ENCODE peak calls at places on chromosomes 13 and 19, in four cellular contexts. O is ovary, X is HepG2, Y is tibial nerve. Z is an unnamed sample.

GRCh38 chr19:5340637-5341447 is at the start of gene PTPRS:
- DNase-seq in X (peak; percentile 61), Y (peak; percentile 38), O (peak; percentile 80), Z (peak; percentile 79)

GRCh38 chr13:48901786-48902185 is 73.9 kb upstream of the FNDC3A start:
- DNase-seq in Y (no peak), O (no peak), X (no peak), Z (no peak)

GRCh38 chr19:58563034-58563573 is 4.7 kb upstream of the UBE2M start:
- DNase-seq in X (no peak), O (no peak), Y (no peak), Z (peak; percentile 76)

GRCh38 chr19:16180611-16181010 is 4.6 kb upstream of the FAM32A start:
- DNase-seq in Y (no peak), O (no peak), X (no peak), Z (no peak)

GRCh38 chr13:47256618-47257017 is 359.8 kb upstream of the HTR2A start:
- DNase-seq in Y (no peak), O (no peak), X (no peak), Z (no peak)

GRCh38 chr19:54017266-54017665 is 25.8 kb downstream of the CACNG6 start:
- DNase-seq in X (no peak), Y (no peak), O (no peak), Z (no peak)

GRCh38 chr13:95822303-95822702 is 145.4 kb downstream of the DNAJC3 start:
- DNase-seq in X (no peak), Y (no peak), O (no peak), Z (no peak)

GRCh38 chr19:18393836-18394235 is 3.6 kb downstream of the LRRC25 start:
- DNase-seq in O (no peak), X (no peak), Y (no peak), Z (no peak)

GRCh38 chr13:24287748-24288287 is 21.6 kb upstream of the C1QTNF9 start:
- DNase-seq in Y (no peak), X (no peak), O (peak; percentile 8), Z (no peak)

GRCh38 chr13:42807236-42807635 is 25.9 kb downstream of the FAM216B start:
- DNase-seq in O (no peak), Y (no peak), X (no peak), Z (no peak)

GRCh38 chr19:49333426-49334288 is 1.5 kb upstream of the CD37 start:
- DNase-seq in X (no peak), Y (no peak), O (peak; percentile 15), Z (peak; percentile 70)

GRCh38 chr19:12995596-12996541 is 594 bp downstream of the NFIX start:
- DNase-seq in X (no peak), Y (peak; percentile 24), O (peak; percentile 59), Z (peak; percentile 76)

GRCh38 chr13:111883571-111884343 is 183.2 kb upstream of the SOX1 start:
- DNase-seq in O (no peak), X (no peak), Y (no peak), Z (no peak)

GRCh38 chr13:98843482-98843877 is 91.0 kb upstream of the SLC15A1 start:
- DNase-seq in Y (no peak), O (no peak), X (no peak), Z (no peak)

GRCh38 chr19:28313633-28314032 is 899.3 kb downstream of the UQCRFS1 start:
- DNase-seq in X (no peak), Y (peak; percentile 8), O (no peak), Z (no peak)

GRCh38 chr13:54449922-54450321 is 1421.3 kb downstream of the OLFM4 start:
- DNase-seq in Y (no peak), X (no peak), O (no peak), Z (no peak)

GRCh38 chr13:36814465-36814864 is 4.6 kb upstream of the RFXAP start:
- DNase-seq in X (no peak), O (no peak), Y (peak; percentile 8), Z (no peak)

GRCh38 chr13:92122454-92122853 is 724.0 kb downstream of the GPC5 start:
- DNase-seq in Y (no peak), O (no peak), X (no peak), Z (no peak)

GRCh38 chr19:13366529-13367143 is 139.6 kb downstream of the CACNA1A start:
- DNase-seq in Y (no peak), O (no peak), X (no peak), Z (no peak)

GRCh38 chr13:110506859-110507566 is 54.5 kb downstream of the RAB20 start:
- DNase-seq in O (peak; percentile 54), X (no peak), Y (peak; percentile 30), Z (no peak)

GRCh38 chr19:4455742-4456565 is 1.6 kb downstream of the UBXN6 start:
- DNase-seq in Y (peak; percentile 47), O (peak; percentile 93), X (peak; percentile 25), Z (no peak)

GRCh38 chr13:108859202-108860012 is 230.0 kb downstream of the MYO16 start:
- DNase-seq in O (no peak), X (no peak), Y (no peak), Z (no peak)

GRCh38 chr13:38900188-38900587 is 90.4 kb downstream of the STOML3 start:
- DNase-seq in O (no peak), X (no peak), Y (no peak), Z (no peak)

GRCh38 chr13:97261254-97262015 is 39.3 kb downstream of the MBNL2 start:
- DNase-seq in O (no peak), Y (no peak), X (no peak), Z (no peak)

GRCh38 chr13:75299913-75300862 is 181.8 kb downstream of the TBC1D4 start:
- DNase-seq in Y (no peak), O (no peak), X (no peak), Z (no peak)

GRCh38 chr13:90420683-90421082 is 926.8 kb upstream of the MIR17HG start:
- DNase-seq in X (no peak), Y (no peak), O (no peak), Z (no peak)

GRCh38 chr13:57635541-57635940 is 4.0 kb downstream of the PCDH17 start:
- DNase-seq in X (no peak), Y (no peak), O (no peak), Z (no peak)

GRCh38 chr19:17932485-17933338 is at the start of gene CCDC124:
- DNase-seq in Y (peak; percentile 82), X (peak; percentile 80), O (peak; percentile 88), Z (peak; percentile 94)

GRCh38 chr13:60584976-60585375 is 188.0 kb downstream of the TDRD3 start:
- DNase-seq in Y (peak; percentile 26), X (no peak), O (no peak), Z (peak; percentile 80)

GRCh38 chr19:17658666-17659065 is 29.5 kb downstream of the UNC13A start:
- DNase-seq in X (no peak), Y (peak; percentile 25), O (no peak), Z (no peak)

GRCh38 chr13:30746816-30747215 is 11.5 kb downstream of the ALOX5AP start:
- DNase-seq in X (no peak), Y (no peak), O (no peak), Z (no peak)

GRCh38 chr19:43847884-43848283 is 20.8 kb downstream of the ZNF283 start:
- DNase-seq in Y (no peak), X (no peak), O (no peak), Z (no peak)
- H3K9me3 ChIP-seq in Y (peaks cover 35% of the 10 kb centered on the region), X (peaks cover 86% of the 10 kb centered on the region), O (peaks cover 38% of the 10 kb centered on the region), Z (peaks cover 70% of the 10 kb centered on the region)

GRCh38 chr13:71290963-71291937 is 575.8 kb downstream of the DACH1 start:
- DNase-seq in O (peak; percentile 28), Y (peak; percentile 39), X (peak; percentile 66), Z (no peak)

DNA sequence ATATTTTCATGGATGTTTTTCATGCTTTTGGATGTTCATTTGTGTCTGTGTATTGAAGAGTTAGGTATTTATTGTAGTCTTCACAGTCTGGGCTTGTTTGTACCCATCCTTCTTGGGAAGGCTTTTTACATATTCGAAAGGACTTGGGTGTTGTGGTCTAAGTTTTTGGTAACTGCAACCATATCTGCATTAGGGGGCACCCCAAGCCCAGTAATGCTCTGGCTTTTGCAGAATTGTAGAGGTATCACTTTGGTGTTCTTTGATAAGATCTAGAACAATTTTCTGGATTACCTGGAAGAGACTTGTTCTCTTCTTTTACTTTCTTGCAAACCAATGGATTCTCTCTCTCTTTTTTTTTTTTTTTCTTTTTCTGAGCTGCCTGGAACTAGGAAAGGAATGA is 581.3 kb downstream of the DACH1 start:
- DNase-seq in Y (no peak), O (no peak), X (no peak), Z (no peak)
- TF ChIP-seq CTCF in Y (no peak), O (no peak), X (peak; percentile 16), Z (no peak)

GRCh38 chr13:113437408-113438010 is 15.8 kb downstream of the ADPRHL1 start:
- DNase-seq in X (peak; percentile 76), O (no peak), Y (no peak), Z (no peak)
- TF ChIP-seq EP300 in X (no peak), O (no peak), Y (no peak), Z (no peak)

GRCh38 chr19:7083076-7083956 is 13.8 kb downstream of the ZNF557 start:
- DNase-seq in O (no peak), X (no peak), Y (no peak), Z (no peak)

DNA sequence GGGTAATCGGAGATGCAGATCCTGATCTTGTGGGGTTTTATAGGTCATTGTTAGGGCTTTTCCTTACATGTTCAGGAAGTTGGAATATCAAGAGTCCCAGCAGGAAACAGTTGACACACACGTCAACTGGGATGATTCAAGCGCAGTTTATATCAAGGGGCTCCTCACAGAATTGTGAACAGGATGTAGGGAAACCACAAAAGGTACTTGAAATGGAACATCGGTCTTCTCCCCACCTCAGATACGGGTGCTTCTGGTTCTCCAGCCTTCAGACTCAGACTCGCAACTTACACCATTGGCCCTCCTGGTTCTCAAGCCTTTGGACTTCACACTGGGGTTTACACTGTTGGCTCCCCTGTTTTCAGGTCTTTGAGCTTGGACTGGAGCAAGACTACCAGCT is 19.5 kb downstream of the ZNF557 start:
- DNase-seq in O (no peak), X (no peak), Y (no peak), Z (no peak)
- H3K9me3 ChIP-seq in O (peaks cover 30% of the 10 kb centered on the region), X (peaks cover 27% of the 10 kb centered on the region), Y (peaks cover 21% of the 10 kb centered on the region), Z (peaks cover 67% of the 10 kb centered on the region)

GRCh38 chr19:42130254-42130573 is 2.0 kb downstream of the POU2F2 start:
- DNase-seq in O (no peak), X (no peak), Y (no peak), Z (no peak)
- TF ChIP-seq CTCF in O (no peak), X (no peak), Y (no peak), Z (no peak)

GRCh38 chr19:45514376-45515051 is 7.2 kb downstream of the VASP start:
- DNase-seq in Y (no peak), X (peak; percentile 95), O (no peak), Z (no peak)
- TF ChIP-seq EP300 in Y (no peak), X (peak; percentile 74), O (no peak), Z (no peak)

DNA sequence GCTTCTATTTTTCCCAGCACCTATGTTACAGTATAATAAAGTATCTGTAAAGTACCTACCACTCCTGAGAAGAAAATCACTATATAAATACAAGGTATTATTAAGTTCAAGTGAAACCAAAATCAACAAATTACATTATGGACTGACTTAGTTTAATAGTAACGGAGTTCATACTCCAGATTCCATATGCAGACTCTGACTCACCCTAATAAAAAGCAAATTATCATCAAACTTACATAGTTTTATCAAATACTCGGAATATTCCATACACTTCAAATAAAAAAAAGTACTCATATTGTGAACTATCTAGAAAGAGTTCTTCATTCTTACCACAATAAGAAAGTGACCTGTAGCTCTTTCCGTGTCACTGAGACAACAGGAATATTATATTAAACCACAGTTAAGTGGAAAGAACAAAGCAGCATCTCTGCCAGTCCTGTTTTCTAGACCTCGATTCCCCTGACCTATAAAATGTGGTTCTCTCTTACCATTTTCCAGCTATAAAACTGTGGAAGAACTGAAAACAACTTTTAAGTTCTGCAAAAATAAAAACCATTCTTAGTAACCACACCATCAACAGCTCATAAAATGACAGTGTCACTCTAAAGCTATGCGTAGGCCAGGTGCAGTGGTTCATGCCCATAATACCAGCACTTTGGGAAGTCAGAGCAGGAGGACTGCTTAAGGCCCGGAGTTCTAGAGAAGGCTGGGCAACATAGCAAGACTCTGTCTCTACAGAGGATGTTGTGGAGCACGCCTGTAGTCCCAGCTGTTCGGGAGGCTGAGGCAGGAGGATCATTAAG is 42.6 kb downstream of the USP12 start:
- DNase-seq in O (no peak), X (no peak), Y (no peak), Z (no peak)
- H3K9me3 ChIP-seq in O (no peaks in the 10 kb centered on the region), X (no peaks in the 10 kb centered on the region), Y (no peaks in the 10 kb centered on the region), Z (no peaks in the 10 kb centered on the region)